ENCODE peak calls at places on chromosomes 7 and 10, in seven cellular contexts. H, T, M, Y, I, F and W are unnamed samples.
A peak's percentile ranks its signal among the peaks of the same experiment; 100 is the strongest.

GRCh38 chr7:50068850-50069551 is 24.0 kb downstream of the ZPBP start:
- DNase-seq in H (no peak), T (no peak), M (no peak), Y (no peak), I (no peak), F (peak; percentile 66), W (peak; percentile 61)

GRCh38 chr7:149422914-149423285 is 38.0 kb downstream of the ZNF777 start:
- DNase-seq in H (peak; percentile 59), T (no peak), M (no peak), Y (no peak), I (no peak), F (peak; percentile 56), W (peak; percentile 78)

GRCh38 chr10:110496553-110497437 is 912 bp upstream of the DUSP5 start:
- DNase-seq in H (no peak), T (no peak), M (no peak), Y (peak; percentile 70), I (no peak), F (no peak), W (no peak)

GRCh38 chr7:80403686-80404241 is 108.1 kb downstream of the GNAT3 start:
- DNase-seq in H (no peak), T (no peak), M (no peak), Y (no peak), I (no peak), F (no peak), W (no peak)

GRCh38 chr7:154695836-154696235 is 307.1 kb downstream of the PAXIP1 start:
- DNase-seq in H (no peak), T (no peak), M (no peak), Y (no peak), I (no peak), F (no peak), W (no peak)

GRCh38 chr10:7260412-7260900 is 150.4 kb downstream of the SFMBT2 start:
- DNase-seq in H (no peak), T (peak; percentile 79), M (no peak), Y (peak; percentile 55), I (no peak), F (peak; percentile 47), W (no peak)

GRCh38 chr10:91700273-91700672 is 67.4 kb upstream of the PPP1R3C start:
- DNase-seq in H (no peak), T (no peak), M (no peak), Y (no peak), I (no peak), F (no peak), W (no peak)

GRCh38 chr7:47535033-47535703 is 46.7 kb downstream of the TNS3 start:
- DNase-seq in H (no peak), T (no peak), M (no peak), Y (peak; percentile 48), I (no peak), F (no peak), W (no peak)

GRCh38 chr10:62278461-62278910 is 9.8 kb upstream of the RTKN2 start:
- DNase-seq in H (no peak), T (no peak), M (no peak), Y (no peak), I (no peak), F (no peak), W (no peak)

GRCh38 chr10:6689036-6689435 is 109.0 kb upstream of the PRKCQ start:
- DNase-seq in H (no peak), T (no peak), M (no peak), Y (no peak), I (no peak), F (no peak), W (no peak)

GRCh38 chr10:86944471-86944870 is 12.9 kb downstream of the MMRN2 start:
- DNase-seq in H (no peak), T (no peak), M (no peak), Y (no peak), I (no peak), F (peak; percentile 21), W (no peak)

GRCh38 chr10:122077311-122077875 is 88.4 kb downstream of the TACC2 start:
- DNase-seq in H (no peak), T (no peak), M (no peak), Y (no peak), I (no peak), F (no peak), W (no peak)

DNA sequence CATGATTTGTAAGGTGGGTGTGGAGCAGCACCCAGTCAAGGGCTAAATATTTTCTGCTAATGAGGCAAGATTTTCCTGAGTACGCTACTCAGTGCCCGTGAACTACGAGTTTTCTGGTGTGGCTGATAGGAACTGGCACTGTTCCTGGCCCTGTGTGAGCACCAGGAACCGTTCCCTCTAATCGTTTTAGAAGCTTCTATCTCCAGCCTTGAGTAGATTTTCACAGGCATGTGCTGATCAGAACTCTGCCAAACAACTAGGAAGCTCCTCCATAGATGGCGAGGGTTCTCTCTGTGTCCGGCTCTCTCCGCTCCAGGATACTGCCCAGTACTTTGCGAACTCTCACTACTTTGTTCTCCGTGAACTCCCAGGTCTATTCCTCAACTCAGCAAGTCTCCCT is 17.7 kb downstream of the TRIM4 start:
- DNase-seq in H (no peak), T (no peak), M (no peak), Y (no peak), I (no peak), F (no peak), W (no peak)
- H3K9me3 ChIP-seq in H (no peaks in the 10 kb centered on the region), T (no peaks in the 10 kb centered on the region), M (no peaks in the 10 kb centered on the region), Y (no peaks in the 10 kb centered on the region), I (no peaks in the 10 kb centered on the region), F (no peaks in the 10 kb centered on the region), W (no peaks in the 10 kb centered on the region)

GRCh38 chr10:83564889-83565588 is 574.3 kb upstream of the GHITM start:
- DNase-seq in H (no peak), T (no peak), M (no peak), Y (no peak), I (no peak), F (no peak), W (no peak)

GRCh38 chr10:83562381-83562780 is 576.9 kb upstream of the GHITM start:
- DNase-seq in H (no peak), T (no peak), M (no peak), Y (no peak), I (no peak), F (peak; percentile 41), W (no peak)
- H3K9me3 ChIP-seq in H (no peaks in the 10 kb centered on the region), T (no peaks in the 10 kb centered on the region), M (no peaks in the 10 kb centered on the region), Y (no peaks in the 10 kb centered on the region), I (no peaks in the 10 kb centered on the region), F (no peaks in the 10 kb centered on the region), W (no peaks in the 10 kb centered on the region)

GRCh38 chr7:153524070-153524601 is 528.1 kb upstream of the DPP6 start:
- DNase-seq in H (no peak), T (no peak), M (no peak), Y (no peak), I (no peak), F (peak; percentile 38), W (no peak)

GRCh38 chr7:153518201-153518984 is 533.8 kb upstream of the DPP6 start:
- DNase-seq in H (no peak), T (no peak), M (no peak), Y (no peak), I (no peak), F (no peak), W (no peak)

GRCh38 chr7:153522261-153522660 is 529.9 kb upstream of the DPP6 start:
- DNase-seq in H (no peak), T (no peak), M (no peak), Y (no peak), I (no peak), F (no peak), W (no peak)

GRCh38 chr7:153521370-153521769 is 530.8 kb upstream of the DPP6 start:
- DNase-seq in H (no peak), T (no peak), M (no peak), Y (no peak), I (no peak), F (no peak), W (no peak)

DNA sequence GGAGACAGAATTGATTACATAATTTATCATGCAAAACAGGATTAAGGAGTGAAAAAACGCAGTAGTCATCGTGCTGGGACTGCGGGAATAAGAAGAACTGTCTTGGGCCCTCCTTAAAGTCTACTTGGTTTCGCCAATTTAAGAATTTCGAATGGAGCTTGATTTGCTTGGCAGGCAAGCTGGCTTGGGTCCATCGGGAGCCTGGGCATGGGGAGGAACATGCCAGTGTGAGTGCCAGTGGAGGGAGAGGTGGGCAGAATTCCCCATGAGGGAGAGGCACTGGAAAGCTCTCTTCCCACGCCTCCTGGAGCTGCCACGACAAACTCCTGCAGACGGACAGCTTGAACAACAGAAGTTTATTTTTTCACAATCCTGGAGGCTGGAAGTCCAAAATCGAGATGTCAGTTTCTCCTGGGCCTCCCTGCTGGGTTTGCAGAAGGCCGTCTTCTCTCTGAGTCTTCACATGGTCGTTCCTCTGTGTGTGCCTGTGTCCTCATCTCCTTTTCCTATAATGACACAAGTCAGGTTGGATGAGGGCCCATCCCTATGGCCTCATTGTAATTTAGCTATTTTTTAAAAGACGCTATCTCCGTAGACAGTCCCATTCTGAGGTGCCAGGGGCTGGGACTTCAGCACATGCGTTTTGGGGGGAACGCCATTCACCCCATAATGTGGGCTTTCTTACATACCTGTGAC is 528.7 kb upstream of the DPP6 start:
- DNase-seq in H (no peak), T (no peak), M (no peak), Y (no peak), I (no peak), F (no peak), W (no peak)
- H3K9me3 ChIP-seq in H (peaks cover 1% of the 10 kb centered on the region), T (no peaks in the 10 kb centered on the region), M (no peaks in the 10 kb centered on the region), Y (peaks cover 3% of the 10 kb centered on the region), I (no peaks in the 10 kb centered on the region), F (peaks cover 20% of the 10 kb centered on the region), W (no peaks in the 10 kb centered on the region)

DNA sequence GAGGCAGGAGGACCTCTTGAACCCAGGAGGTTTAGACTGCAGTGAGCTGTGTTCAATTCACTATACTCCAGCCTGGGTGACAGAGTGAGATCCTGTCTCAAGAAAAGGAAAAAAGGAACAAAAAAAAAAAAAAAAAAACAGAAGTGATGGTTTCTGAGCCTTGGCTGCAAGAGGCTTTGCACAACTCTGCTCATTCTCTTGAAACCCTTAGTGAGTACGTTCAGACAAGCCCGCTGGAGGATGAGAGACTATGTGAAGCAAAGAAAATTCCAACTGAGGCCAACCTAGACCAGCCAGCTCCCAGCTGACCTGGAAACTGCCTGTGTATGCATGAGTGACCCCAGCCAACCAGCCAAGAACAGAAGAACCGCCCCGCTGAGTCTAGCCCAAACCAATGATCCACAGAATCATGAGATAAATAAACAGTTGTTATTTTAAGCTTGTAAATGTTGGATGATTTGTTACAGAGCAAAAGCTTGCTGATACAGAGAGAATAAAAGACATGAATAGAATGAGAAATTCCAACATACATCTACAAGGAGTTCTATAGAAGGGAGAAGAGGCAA is 50.6 kb upstream of the FZD9 start:
- DNase-seq in H (no peak), T (no peak), M (no peak), Y (no peak), I (no peak), F (no peak), W (no peak)
- H3K9me3 ChIP-seq in H (peaks cover 24% of the 10 kb centered on the region), T (peaks cover 6% of the 10 kb centered on the region), M (peaks cover 7% of the 10 kb centered on the region), Y (peaks cover 15% of the 10 kb centered on the region), I (no peaks in the 10 kb centered on the region), F (no peaks in the 10 kb centered on the region), W (no peaks in the 10 kb centered on the region)

DNA sequence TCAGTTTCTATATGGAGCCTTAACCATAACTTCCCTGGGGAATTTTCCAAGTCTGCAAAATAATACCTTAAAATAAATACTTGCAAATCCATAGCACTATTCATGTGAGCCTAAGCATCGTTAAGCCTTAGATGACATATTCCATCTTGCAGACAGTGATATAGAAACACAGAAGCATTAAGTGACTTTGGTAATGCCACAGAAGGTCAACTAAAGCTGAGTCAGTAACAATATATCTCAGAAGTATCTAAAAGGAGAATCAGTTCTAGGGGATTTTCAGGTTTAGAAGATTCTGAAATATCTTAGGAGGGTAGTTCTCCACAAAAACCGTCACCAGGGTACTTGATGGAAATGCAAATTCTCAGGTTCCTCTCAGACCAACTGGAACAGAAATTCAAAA is 163.4 kb upstream of the COL1A2 start:
- DNase-seq in H (no peak), T (no peak), M (no peak), Y (no peak), I (no peak), F (no peak), W (no peak)
- H3K9me3 ChIP-seq in H (no peaks in the 10 kb centered on the region), T (no peaks in the 10 kb centered on the region), M (no peaks in the 10 kb centered on the region), Y (peaks cover 5% of the 10 kb centered on the region), I (peaks cover 9% of the 10 kb centered on the region), F (no peaks in the 10 kb centered on the region), W (no peaks in the 10 kb centered on the region)